ENCODE peak calls at places on chromosomes 3 and 15, in seven cellular contexts. R, E, I, Q, V, D and P are unnamed samples.
A peak's percentile ranks its signal among the peaks of the same experiment; 100 is the strongest.

GRCh38 chr3:156639414-156640023 is 34.9 kb upstream of the TIPARP start:
- DNase-seq in R (no peak), E (no peak), I (no peak), V (no peak), D (no peak), Q (no peak), P (no peak)

GRCh38 chr15:52678468-52679231 is 538 bp downstream of the ATOSA start:
- DNase-seq in R (peak; percentile 50), Q (peak; percentile 53), D (peak; percentile 26), E (peak; percentile 71), V (peak; percentile 44), I (peak; percentile 13), P (peak; percentile 62)

GRCh38 chr3:100088735-100089368 is 25.4 kb downstream of the FILIP1L start:
- DNase-seq in I (no peak), Q (no peak), E (no peak), V (no peak), R (no peak), D (no peak), P (no peak)

GRCh38 chr15:88657326-88658069 is 18.7 kb downstream of the ISG20 start:
- DNase-seq in D (peak; percentile 80), R (peak; percentile 6), I (peak; percentile 68), E (peak; percentile 36), Q (no peak), V (peak; percentile 48), P (no peak)

GRCh38 chr15:74173545-74174215 is at the start of gene ISLR:
- DNase-seq in I (no peak), R (no peak), E (peak; percentile 34), D (no peak), Q (no peak), V (no peak), P (no peak)

GRCh38 chr3:136343873-136344281 is 93.7 kb downstream of the PCCB start:
- DNase-seq in I (peak; percentile 70), D (no peak), Q (peak; percentile 58), V (no peak), R (peak; percentile 76), E (peak; percentile 99), P (no peak)

GRCh38 chr3:69441028-69441427 is 55.1 kb upstream of the FRMD4B start:
- DNase-seq in I (no peak), R (no peak), D (no peak), V (no peak), E (no peak), Q (no peak), P (no peak)

GRCh38 chr3:187261541-187261969 is 30.0 kb downstream of the MASP1 start:
- DNase-seq in V (no peak), E (peak; percentile 77), R (no peak), Q (no peak), D (no peak), I (no peak), P (no peak)

GRCh38 chr3:146577662-146578061 is 27.5 kb downstream of the PLSCR5 start:
- DNase-seq in V (peak; percentile 4), E (peak; percentile 50), D (no peak), I (peak; percentile 8), Q (peak; percentile 26), R (peak; percentile 65), P (no peak)

GRCh38 chr15:71806452-71806931 is 3.9 kb upstream of the NR2E3 start:
- DNase-seq in D (no peak), V (no peak), I (peak; percentile 71), E (peak; percentile 56), Q (no peak), R (no peak), P (no peak)

GRCh38 chr3:76949033-76949432 is 90.9 kb upstream of the ROBO2 start:
- DNase-seq in R (no peak), E (no peak), Q (no peak), V (no peak), I (no peak), D (no peak), P (no peak)

GRCh38 chr15:91689377-91689776 is 164.1 kb upstream of the SLCO3A1 start:
- DNase-seq in R (no peak), D (no peak), I (no peak), Q (no peak), E (no peak), V (no peak), P (no peak)